ENCODE peak calls at places on chromosomes 7 and 10, in four cellular contexts. P is HCT116, A is GM12878, U is PC-3. C is an unnamed sample. For H3K4me1, the result is how much of the 10 kb centered on the place peaks cover.

GRCh38 chr7:24778543-24779282 is 21.4 kb upstream of the GSDME start:
- DNase-seq in P (no peak), A (no peak), U (no peak), C (no peak)

GRCh38 chr7:124032369-124033092 is at the start of gene TMEM229A:
- DNase-seq in P (no peak), A (no peak), U (peak), C (no peak)

GRCh38 chr10:60480865-60481563 is 91.3 kb upstream of the ANK3 start:
- DNase-seq in P (peak), A (no peak), U (peak), C (peak)

GRCh38 chr10:47370015-47370767 is 13.9 kb downstream of the ZNF488 start:
- DNase-seq in P (no peak), A (no peak), U (no peak), C (no peak)

GRCh38 chr7:112573302-112574039 is 92.7 kb downstream of the LSMEM1 start:
- DNase-seq in P (no peak), A (no peak), U (peak), C (no peak)

GRCh38 chr7:25359471-25360059 is 131.3 kb upstream of the NPVF start:
- DNase-seq in P (no peak), A (no peak), U (no peak), C (no peak)

GRCh38 chr7:29641651-29642050 is 78.0 kb downstream of the PRR15 start:
- DNase-seq in P (no peak), A (no peak), U (peak), C (no peak)

GRCh38 chr7:148276291-148277041 is 314.1 kb upstream of the C7orf33 start:
- DNase-seq in P (no peak), A (no peak), U (no peak), C (no peak)

GRCh38 chr10:71597821-71598498 is 121.6 kb downstream of the C10orf105 start:
- DNase-seq in P (no peak), A (no peak), U (no peak), C (no peak)

GRCh38 chr7:2904202-2904601 is 60.1 kb upstream of the GNA12 start:
- DNase-seq in P (no peak), A (no peak), U (no peak), C (no peak)

GRCh38 chr10:56370217-56371113 is 9.4 kb upstream of the ZWINT start:
- DNase-seq in P (peak), A (no peak), U (peak), C (no peak)

GRCh38 chr10:48480397-48481374 is 124.2 kb downstream of the ARHGAP22 start:
- DNase-seq in P (no peak), A (no peak), U (no peak), C (no peak)

GRCh38 chr7:73892003-73892975 is 31.3 kb downstream of the TMEM270 start:
- DNase-seq in P (no peak), A (no peak), U (peak), C (no peak)

GRCh38 chr7:105656922-105657521 is 75.7 kb upstream of the EFCAB10 start:
- DNase-seq in P (peak), A (no peak), U (peak), C (no peak)

GRCh38 chr7:7452119-7452518 is 83.6 kb downstream of the COL28A1 start:
- DNase-seq in P (no peak), A (no peak), U (no peak), C (no peak)

GRCh38 chr10:47206449-47207279 is 93.3 kb upstream of the GDF10 start:
- DNase-seq in P (no peak), A (no peak), U (no peak), C (no peak)

GRCh38 chr10:35464805-35465456 is 128.6 kb downstream of the CCNY start:
- DNase-seq in P (no peak), A (no peak), U (no peak), C (no peak)

GRCh38 chr10:46546591-46547330 is 9.7 kb downstream of the GPRIN2 start:
- DNase-seq in P (no peak), A (no peak), U (peak), C (no peak)

GRCh38 chr7:111752022-111752582 is 189.8 kb upstream of the IMMP2L start:
- DNase-seq in P (peak), A (no peak), U (peak), C (peak)

GRCh38 chr10:103395754-103396066 is 565 bp downstream of the ATP5MK start:
- DNase-seq in P (no peak), A (no peak), U (peak), C (no peak)

GRCh38 chr10:11573497-11573896 is 38.0 kb downstream of the USP6NL start:
- DNase-seq in P (no peak), A (peak), U (no peak), C (no peak)

GRCh38 chr7:87993269-87993668 is 59.2 kb downstream of the ADAM22 start:
- DNase-seq in P (no peak), A (no peak), U (no peak), C (no peak)

GRCh38 chr7:131681961-131682360 is 125.5 kb upstream of the PODXL start:
- DNase-seq in P (no peak), A (no peak), U (no peak), C (no peak)

GRCh38 chr7:21281193-21281592 is 146.7 kb upstream of the SP4 start:
- DNase-seq in P (no peak), A (no peak), U (no peak), C (no peak)

GRCh38 chr10:5943536-5943935 is 33.8 kb downstream of the IL15RA start:
- DNase-seq in P (no peak), A (no peak), U (no peak), C (no peak)
- TF ChIP-seq EZH2 in P (no peak), A (no peak), U (no peak), C (no peak)

DNA sequence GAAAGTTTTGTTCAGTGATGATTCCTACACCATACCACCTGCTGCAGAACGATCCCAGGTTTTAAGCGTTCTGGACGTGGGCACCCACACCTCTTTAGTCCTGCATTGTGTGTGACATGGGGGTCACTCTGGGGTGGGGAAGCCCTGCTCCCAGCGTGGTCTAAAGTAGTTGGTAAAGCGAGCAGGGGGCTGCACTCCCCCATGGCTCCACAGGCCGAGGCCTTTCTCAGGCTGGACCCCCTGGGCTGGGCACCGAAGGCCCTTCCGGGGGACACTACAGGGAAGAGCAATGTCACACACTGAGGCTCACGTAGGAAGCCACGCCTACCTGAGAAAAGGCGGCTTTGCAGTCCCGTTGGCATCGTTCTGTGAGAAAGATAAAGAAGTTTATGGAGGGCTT is 12.3 kb downstream of the BRI3 start:
- DNase-seq in P (no peak), A (no peak), U (no peak), C (no peak)
- H3K4me1 ChIP-seq in P (under half), A (under half), U (under half), C (under half)

GRCh38 chr10:131495892-131496291 is 184.4 kb upstream of the TCERG1L start:
- DNase-seq in P (no peak), A (no peak), U (no peak), C (no peak)

GRCh38 chr10:131499566-131499965 is 188.0 kb upstream of the TCERG1L start:
- DNase-seq in P (no peak), A (no peak), U (no peak), C (no peak)

GRCh38 chr10:131495224-131495623 is 183.7 kb upstream of the TCERG1L start:
- DNase-seq in P (no peak), A (no peak), U (no peak), C (no peak)

GRCh38 chr10:131494451-131494850 is 182.9 kb upstream of the TCERG1L start:
- DNase-seq in P (no peak), A (no peak), U (no peak), C (no peak)

GRCh38 chr10:131496351-131497052 is 185.0 kb upstream of the TCERG1L start:
- DNase-seq in P (no peak), A (no peak), U (no peak), C (no peak)
- TF ChIP-seq CTCF in P (no peak), A (no peak), U (no peak), C (no peak)

DNA sequence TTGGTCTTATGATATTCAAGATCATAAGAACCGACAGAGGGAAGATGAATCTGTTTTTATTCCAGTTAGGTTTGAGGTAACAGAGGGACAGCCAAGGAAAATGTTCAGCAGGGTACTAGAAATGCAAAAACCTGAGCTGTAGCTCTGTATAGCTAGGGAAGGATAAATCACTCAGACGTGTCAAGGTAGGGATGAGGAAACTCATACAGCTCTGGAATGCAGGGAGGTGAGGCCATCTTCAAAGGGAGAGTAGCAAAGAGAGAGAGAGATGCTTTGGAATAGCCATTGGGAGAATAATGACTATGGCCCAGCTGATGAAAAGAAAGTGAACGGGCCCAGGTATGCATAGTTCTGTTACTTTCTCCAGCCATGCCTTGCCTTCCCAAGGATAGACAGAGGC is 77.8 kb downstream of the PAX2 start:
- DNase-seq in P (no peak), A (no peak), U (peak), C (no peak)
- TF ChIP-seq EZH2 in P (no peak), A (no peak), U (no peak), C (no peak)

DNA sequence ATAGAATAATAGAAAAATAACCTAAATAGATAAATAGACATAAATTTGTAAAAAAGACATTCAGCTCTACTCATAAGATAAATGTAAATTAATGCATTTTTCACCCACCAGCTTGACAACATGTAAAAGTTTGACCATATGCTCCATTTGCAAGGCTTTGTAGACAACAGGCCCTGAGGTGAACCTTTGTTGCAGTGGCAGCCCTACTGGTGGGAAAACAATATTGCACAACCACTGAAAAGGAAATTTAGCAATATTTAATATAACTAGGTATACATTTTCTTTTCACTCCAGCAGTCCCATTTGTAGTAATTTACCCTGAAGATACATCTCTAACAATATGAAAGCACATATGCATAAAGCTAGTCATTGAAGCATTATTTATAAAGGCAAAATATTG is 39.0 kb upstream of the ADRA2A start:
- DNase-seq in P (no peak), A (no peak), U (peak), C (no peak)
- H3K4me1 ChIP-seq in P (under half), A (under half), U (under half), C (under half)

GRCh38 chr10:77201135-77202111 is 436.2 kb downstream of the KCNMA1 start:
- DNase-seq in P (no peak), A (no peak), U (no peak), C (no peak)
- TF ChIP-seq CTCF in P (no peak), A (no peak), U (no peak), C (no peak)

C was measured in PC-9.